ENCODE peak calls at places on chromosomes 5 and 9, in four cellular contexts. P, U, T and M are unnamed samples.

GRCh38 chr5:137737349-137738256 is 1.7 kb upstream of the KLHL3 start:
- DNase-seq in P (no peak), U (no peak), T (no peak), M (no peak)

GRCh38 chr9:89497978-89498844 is at the start of gene SEMA4D:
- DNase-seq in P (peak; percentile 76), U (no peak), T (peak; percentile 21), M (no peak)

GRCh38 chr9:130892503-130893249 is 3.9 kb downstream of the QRFP start:
- DNase-seq in P (peak; percentile 61), U (no peak), T (no peak), M (no peak)

GRCh38 chr5:54384356-54384933 is 71.1 kb upstream of the HSPB3 start:
- DNase-seq in P (no peak), U (no peak), T (no peak), M (no peak)

GRCh38 chr5:81848368-81848767 is 97.5 kb upstream of the SSBP2 start:
- DNase-seq in P (no peak), U (no peak), T (no peak), M (no peak)

GRCh38 chr5:23893561-23893960 is 386.2 kb downstream of the PRDM9 start:
- DNase-seq in P (no peak), U (no peak), T (no peak), M (no peak)

GRCh38 chr5:173616577-173617118 is at the start of gene BOD1:
- DNase-seq in P (peak; percentile 90), U (peak; percentile 96), T (peak; percentile 89), M (peak; percentile 95)

GRCh38 chr5:164000819-164001218 is 495.4 kb downstream of the MAT2B start:
- DNase-seq in P (no peak), U (no peak), T (no peak), M (no peak)

GRCh38 chr9:136690841-136691261 is 3.6 kb upstream of the AGPAT2 start:
- DNase-seq in P (no peak), U (no peak), T (no peak), M (no peak)

GRCh38 chr5:122392844-122393243 is 80.8 kb downstream of the SNCAIP start:
- DNase-seq in P (no peak), U (no peak), T (no peak), M (no peak)

GRCh38 chr5:82307431-82307830 is 29.3 kb upstream of the RPS23 start:
- DNase-seq in P (no peak), U (no peak), T (no peak), M (no peak)

GRCh38 chr9:89461302-89461701 is 36.6 kb downstream of the SEMA4D start:
- DNase-seq in P (no peak), U (no peak), T (no peak), M (no peak)

GRCh38 chr5:1137567-1138444 is 25.9 kb upstream of the SLC12A7 start:
- DNase-seq in P (no peak), U (no peak), T (no peak), M (no peak)
- TF ChIP-seq BRCA1 in P (no peak), U (no peak), T (no peak), M (no peak)

DNA sequence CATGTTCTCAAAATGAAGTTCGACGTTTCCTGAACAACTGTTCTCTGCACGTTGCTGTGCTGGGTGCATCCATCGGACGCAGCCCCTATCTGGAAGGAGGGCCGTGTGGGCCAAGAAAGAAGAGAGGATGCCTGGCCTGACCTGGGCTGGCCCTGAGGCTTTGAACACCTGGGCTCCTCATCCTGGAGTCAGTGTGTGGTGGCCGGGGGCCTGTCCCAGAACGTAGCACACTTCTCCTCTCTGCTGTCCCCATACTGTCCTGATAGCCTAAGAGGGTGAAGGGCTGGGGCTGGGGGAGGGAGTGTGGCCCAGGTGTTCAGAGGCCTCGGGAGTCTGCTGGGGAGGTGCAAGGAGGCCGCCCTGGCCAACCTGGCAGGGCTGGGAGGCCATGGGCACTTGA is 21.5 kb downstream of the COL5A1 start:
- DNase-seq in P (no peak), U (no peak), T (no peak), M (no peak)
- TF ChIP-seq HDAC2 in P (no peak), U (no peak), T (no peak), M (no peak)

GRCh38 chr9:81371824-81372223 is 317.5 kb downstream of the TLE1 start:
- DNase-seq in P (no peak), U (no peak), T (no peak), M (no peak)
- TF ChIP-seq BRCA1 in P (no peak), U (no peak), T (no peak), M (no peak)

GRCh38 chr5:149317281-149318048 is 27.8 kb upstream of the GRPEL2 start:
- DNase-seq in P (peak; percentile 68), U (peak; percentile 52), T (no peak), M (no peak)
- TF ChIP-seq HDAC2 in P (no peak), U (no peak), T (no peak), M (no peak)

DNA sequence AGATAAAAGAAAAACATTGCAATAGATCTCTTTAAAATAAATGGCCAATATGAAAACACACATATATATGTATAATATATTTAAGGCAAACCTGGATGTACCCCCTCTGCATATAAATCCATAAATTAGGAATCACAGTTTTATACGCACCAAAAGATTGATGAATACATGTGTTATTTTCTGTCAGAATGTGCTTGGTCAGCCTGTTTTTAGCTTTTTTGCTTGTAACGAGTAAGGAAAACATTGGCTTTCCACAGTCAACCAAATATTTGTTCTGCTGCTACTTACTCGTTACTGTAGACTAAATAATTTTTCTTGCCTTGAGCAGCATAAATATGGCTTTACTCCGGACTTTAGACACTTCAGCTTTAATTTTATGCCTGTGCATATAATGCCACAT is 173.7 kb downstream of the CWC27 start:
- DNase-seq in P (no peak), U (no peak), T (no peak), M (no peak)
- TF ChIP-seq BRCA1 in P (no peak), U (no peak), T (no peak), M (no peak)

GRCh38 chr9:116002624-116003023 is 151.0 kb upstream of the PAPPA start:
- DNase-seq in P (no peak), U (no peak), T (no peak), M (no peak)
- TF ChIP-seq HDAC2 in P (no peak), U (no peak), T (no peak), M (no peak)

DNA sequence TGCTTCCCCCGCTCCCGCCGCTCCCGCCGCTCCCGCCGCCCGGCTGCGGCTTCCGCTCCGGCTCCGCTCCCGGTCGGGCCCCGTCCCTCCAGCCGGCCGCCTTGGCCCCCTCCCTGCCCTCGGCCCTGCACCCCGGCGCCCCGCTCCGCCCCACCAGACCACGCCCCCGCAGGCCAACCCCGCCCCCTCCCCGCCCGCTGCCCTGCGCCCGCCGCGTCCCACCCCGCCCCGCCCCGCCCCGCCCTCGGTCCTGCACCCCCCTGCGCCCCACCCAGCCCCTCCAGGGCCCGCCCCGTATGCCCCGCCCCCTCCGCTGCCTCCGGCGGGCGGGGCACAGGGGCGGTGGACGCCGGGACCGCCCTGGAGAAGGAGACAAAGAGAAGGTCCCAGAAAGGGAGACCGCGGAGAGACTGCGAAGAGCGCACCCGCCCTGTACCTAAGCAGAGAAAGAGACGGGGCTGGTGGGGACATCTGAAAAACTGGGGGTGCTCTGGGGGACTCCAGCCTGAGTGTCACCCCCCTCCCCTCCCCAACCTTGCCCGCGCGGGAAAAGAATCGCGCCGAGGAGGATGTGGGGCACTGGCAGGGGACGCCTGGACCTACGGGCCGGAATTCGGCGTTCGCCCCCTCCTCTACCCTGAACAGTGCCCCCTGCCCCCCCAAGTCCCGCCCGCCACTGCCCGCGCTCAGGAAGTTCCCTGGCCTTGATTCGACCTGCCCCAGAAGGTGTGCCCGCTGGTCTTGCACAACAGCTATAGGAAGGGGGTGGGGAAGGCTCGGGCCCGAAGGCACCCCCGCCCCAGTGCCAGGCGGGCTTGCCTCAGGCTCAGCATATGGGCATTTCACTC is 42.9 kb upstream of the STXBP1 start:
- DNase-seq in P (peak; percentile 99), U (peak; percentile 55), T (no peak), M (no peak)
- TF ChIP-seq BRCA1 in P (no peak), U (no peak), T (no peak), M (no peak)

DNA sequence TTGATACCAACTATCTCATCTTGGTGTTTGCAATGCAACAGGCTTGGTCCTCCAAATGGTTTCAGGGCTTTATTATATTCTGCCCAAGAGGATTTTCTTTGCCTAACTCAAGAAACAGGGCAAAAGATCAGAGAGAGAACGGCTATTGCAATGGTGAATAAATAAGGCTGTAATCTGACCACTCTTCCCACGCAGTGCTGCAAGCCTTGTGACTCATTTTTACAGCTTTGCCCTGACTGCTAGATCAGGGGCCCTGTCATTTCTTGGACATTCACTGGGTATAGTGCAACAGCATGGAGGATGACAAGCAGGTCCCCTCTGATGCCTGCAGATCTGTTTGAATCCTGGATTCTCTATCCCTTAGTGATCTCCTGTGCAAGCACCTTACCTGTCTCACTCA is 459.1 kb downstream of the EBF1 start:
- DNase-seq in P (no peak), U (no peak), T (no peak), M (no peak)
- TF ChIP-seq HDAC2 in P (no peak), U (no peak), T (no peak), M (no peak)